ENCODE peak calls at places on chromosome 3, in four cellular contexts. P, F, O and T are unnamed samples.
A peak's percentile ranks its signal among the peaks of the same experiment; 100 is the strongest.

GRCh38 chr3:40262331-40262730 is 47.2 kb upstream of the EIF1B start:
- DNase-seq in P (no peak), F (no peak), O (no peak), T (no peak)

GRCh38 chr3:15015456-15015855 is 49.7 kb downstream of the MRPS25 start:
- DNase-seq in P (no peak), F (no peak), O (no peak), T (no peak)

GRCh38 chr3:56484096-56484495 is 15.8 kb upstream of the ERC2 start:
- DNase-seq in P (no peak), F (no peak), O (no peak), T (no peak)

GRCh38 chr3:194181612-194182011 is 45.7 kb downstream of the HES1 start:
- DNase-seq in P (no peak), F (no peak), O (no peak), T (no peak)

GRCh38 chr3:148319161-148319915 is 378.4 kb upstream of the AGTR1 start:
- DNase-seq in P (no peak), F (no peak), O (no peak), T (no peak)

GRCh38 chr3:191175102-191175501 is 23.9 kb upstream of the OSTN start:
- DNase-seq in P (no peak), F (no peak), O (no peak), T (no peak)

GRCh38 chr3:106212658-106213222 is 343.9 kb upstream of the CBLB start:
- DNase-seq in P (no peak), F (no peak), O (no peak), T (no peak)

GRCh38 chr3:159911664-159912037 is 77.0 kb upstream of the IL12A start:
- DNase-seq in P (no peak), F (no peak), O (no peak), T (no peak)

GRCh38 chr3:129708328-129708861 is 101.9 kb upstream of the PLXND1 start:
- DNase-seq in P (no peak), F (no peak), O (no peak), T (no peak)

GRCh38 chr3:119240101-119240581 is 537 bp downstream of the B4GALT4 start:
- DNase-seq in P (peak; percentile 86), F (peak; percentile 69), O (peak; percentile 77), T (no peak)

GRCh38 chr3:72270072-72270611 is 485.2 kb upstream of the PROK2 start:
- DNase-seq in P (peak; percentile 90), F (peak; percentile 95), O (no peak), T (peak; percentile 87)

GRCh38 chr3:125003369-125003853 is 52.4 kb downstream of the HEG1 start:
- DNase-seq in P (no peak), F (peak; percentile 91), O (no peak), T (no peak)

GRCh38 chr3:140931801-140932200 is 9.8 kb upstream of the SLC25A36 start:
- DNase-seq in P (no peak), F (no peak), O (no peak), T (no peak)

GRCh38 chr3:98874602-98875249 is 26.8 kb downstream of the DCBLD2 start:
- DNase-seq in P (no peak), F (no peak), O (no peak), T (no peak)

GRCh38 chr3:21390136-21390535 is 360.9 kb downstream of the ZNF385D start:
- DNase-seq in P (no peak), F (no peak), O (no peak), T (no peak)

GRCh38 chr3:87333393-87333892 is 57.1 kb upstream of the POU1F1 start:
- DNase-seq in P (no peak), F (no peak), O (no peak), T (no peak)

GRCh38 chr3:48403533-48404439 is 26.1 kb downstream of the PLXNB1 start:
- DNase-seq in P (peak; percentile 31), F (peak; percentile 65), O (no peak), T (peak; percentile 77)

GRCh38 chr3:101816215-101817149 is 32.8 kb upstream of the NFKBIZ start:
- DNase-seq in P (no peak), F (peak; percentile 60), O (no peak), T (no peak)

GRCh38 chr3:146493221-146493620 is 23.9 kb upstream of the PLSCR2 start:
- DNase-seq in P (no peak), F (no peak), O (no peak), T (no peak)

GRCh38 chr3:7733933-7734332 is 767.7 kb upstream of the LMCD1 start:
- DNase-seq in P (no peak), F (no peak), O (no peak), T (no peak)

GRCh38 chr3:71641669-71642068 is 58.1 kb upstream of the FOXP1 start:
- DNase-seq in P (peak; percentile 74), F (no peak), O (no peak), T (no peak)

GRCh38 chr3:147616998-147617619 is 207.9 kb downstream of the ZIC1 start:
- DNase-seq in P (no peak), F (no peak), O (no peak), T (no peak)

DNA sequence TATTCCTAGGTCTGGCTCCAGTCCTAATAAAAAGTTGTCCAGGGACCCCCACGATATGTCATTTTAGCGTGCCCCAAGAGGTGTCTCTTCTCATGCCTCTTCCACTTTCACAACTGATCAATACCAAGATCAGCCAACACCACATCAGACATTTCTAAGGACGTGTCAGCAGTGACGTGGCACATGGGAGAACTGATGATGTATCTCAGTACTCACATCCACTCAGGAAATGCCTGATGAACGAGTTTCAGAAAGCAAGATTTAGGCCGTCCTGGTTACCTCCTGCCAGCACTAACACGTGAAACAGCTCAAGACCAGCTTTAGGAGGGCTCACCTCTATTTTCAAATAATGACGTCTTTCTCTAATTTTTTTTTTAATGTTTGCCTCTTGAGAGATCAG is 19.6 kb downstream of the VGLL4 start:
- DNase-seq in P (no peak), F (no peak), O (no peak), T (no peak)
- H3K4me1 ChIP-seq in P (no peaks in the 10 kb centered on the region), F (no peaks in the 10 kb centered on the region), O (peaks cover 15% of the 10 kb centered on the region), T (peaks cover 71% of the 10 kb centered on the region)

GRCh38 chr3:66476852-66477381 is 23.9 kb downstream of the LRIG1 start:
- DNase-seq in P (no peak), F (peak; percentile 85), O (no peak), T (no peak)
- H3K4me1 ChIP-seq in P (peaks cover 4% of the 10 kb centered on the region), F (no peaks in the 10 kb centered on the region), O (peaks cover 54% of the 10 kb centered on the region), T (peaks cover 21% of the 10 kb centered on the region)

DNA sequence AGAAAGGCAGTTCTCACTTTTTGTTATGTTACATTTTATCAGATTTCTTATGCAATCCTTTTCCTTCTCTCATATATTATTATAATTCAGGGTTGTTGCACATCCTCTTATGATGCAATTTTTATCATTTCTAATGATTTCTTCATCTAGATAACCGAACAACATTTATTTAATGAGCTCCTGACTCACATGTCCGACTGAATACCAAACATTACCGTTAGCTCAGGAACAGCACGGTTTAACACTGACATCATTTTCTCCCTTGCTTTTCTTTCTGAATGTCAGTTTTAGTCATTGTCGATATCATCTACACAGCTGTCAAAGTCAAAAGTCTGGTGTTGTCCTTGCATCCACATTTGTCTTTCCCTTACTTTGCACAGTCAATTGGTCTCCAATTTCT is 199.2 kb downstream of the BCHE start:
- DNase-seq in P (no peak), F (no peak), O (no peak), T (no peak)
- H3K4me1 ChIP-seq in P (no peaks in the 10 kb centered on the region), F (no peaks in the 10 kb centered on the region), O (no peaks in the 10 kb centered on the region), T (no peaks in the 10 kb centered on the region)

GRCh38 chr3:30286007-30286669 is 320.3 kb upstream of the TGFBR2 start:
- DNase-seq in P (peak; percentile 67), F (peak; percentile 85), O (no peak), T (no peak)

GRCh38 chr3:30288830-30289229 is 317.6 kb upstream of the TGFBR2 start:
- DNase-seq in P (no peak), F (no peak), O (no peak), T (no peak)

GRCh38 chr3:30286811-30287210 is 319.6 kb upstream of the TGFBR2 start:
- DNase-seq in P (no peak), F (no peak), O (no peak), T (no peak)

GRCh38 chr3:30282052-30282708 is 324.2 kb upstream of the TGFBR2 start:
- DNase-seq in P (no peak), F (no peak), O (peak; percentile 77), T (no peak)

DNA sequence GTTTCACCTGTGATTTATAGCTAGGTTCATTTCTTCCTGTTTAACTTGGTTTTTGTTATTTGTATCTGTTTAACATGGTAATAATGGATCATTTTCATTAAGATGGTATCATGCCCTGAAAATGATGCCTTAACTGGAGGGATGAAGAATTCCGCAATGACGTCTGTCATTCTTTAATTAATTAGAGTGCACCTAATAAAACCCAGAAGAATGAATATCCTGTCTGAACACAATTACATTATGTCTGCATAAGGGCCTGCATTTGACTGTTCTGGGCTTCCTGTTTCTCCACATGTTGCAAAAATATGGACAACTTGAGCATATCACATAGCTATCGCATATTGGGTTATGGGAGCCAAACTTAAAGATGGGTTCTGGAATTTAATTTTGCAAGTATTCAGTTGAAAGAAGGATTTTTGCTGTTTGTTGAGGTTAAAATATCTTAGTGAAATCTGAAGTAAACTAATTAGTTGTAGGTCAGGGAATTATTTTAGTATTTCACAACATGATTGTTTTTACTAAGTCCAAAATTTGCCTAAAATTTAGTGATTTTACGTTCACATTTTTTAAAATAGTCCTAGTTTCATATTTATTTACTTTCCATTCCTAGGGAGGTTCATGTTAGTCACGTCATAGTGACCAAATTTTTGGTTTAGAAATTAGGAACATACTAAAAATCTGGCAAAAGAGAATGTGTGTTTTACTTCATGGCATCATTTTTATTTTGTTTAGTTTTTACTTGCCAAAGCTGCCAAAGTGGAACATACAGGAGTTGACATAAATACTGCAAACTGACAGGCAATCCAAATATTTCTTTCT is 321.0 kb upstream of the TGFBR2 start:
- DNase-seq in P (no peak), F (no peak), O (no peak), T (no peak)
- H3K4me1 ChIP-seq in P (no peaks in the 10 kb centered on the region), F (no peaks in the 10 kb centered on the region), O (peaks cover 4% of the 10 kb centered on the region), T (peaks cover 31% of the 10 kb centered on the region)

GRCh38 chr3:195705081-195705991 is 15.4 kb upstream of the MUC20 start:
- DNase-seq in P (no peak), F (no peak), O (peak; percentile 74), T (no peak)
- H3K4me1 ChIP-seq in P (no peaks in the 10 kb centered on the region), F (no peaks in the 10 kb centered on the region), O (peaks cover 10% of the 10 kb centered on the region), T (no peaks in the 10 kb centered on the region)

DNA sequence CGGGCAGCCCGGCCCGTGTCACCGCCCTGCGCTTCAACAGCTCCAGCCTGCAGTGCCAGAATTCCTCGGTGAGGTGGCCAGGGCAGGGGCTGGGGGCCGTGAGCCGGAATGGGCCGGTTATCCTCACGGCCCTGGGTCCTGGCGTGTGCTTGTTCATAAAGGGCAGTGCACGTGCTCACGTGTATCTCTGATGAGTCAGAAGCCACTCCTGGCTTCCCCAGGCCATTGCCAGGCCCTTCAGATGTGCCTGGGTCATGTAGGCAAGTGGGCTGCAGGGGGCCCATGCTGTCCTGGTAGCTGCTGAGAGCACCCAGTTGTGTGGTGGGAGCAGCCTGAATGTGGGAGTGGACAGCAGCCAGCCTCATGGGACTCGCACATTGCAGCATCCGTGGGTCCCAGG is 29.2 kb downstream of the PLXNA1 start:
- DNase-seq in P (no peak), F (no peak), O (no peak), T (no peak)
- H3K4me1 ChIP-seq in P (no peaks in the 10 kb centered on the region), F (no peaks in the 10 kb centered on the region), O (no peaks in the 10 kb centered on the region), T (no peaks in the 10 kb centered on the region)

DNA sequence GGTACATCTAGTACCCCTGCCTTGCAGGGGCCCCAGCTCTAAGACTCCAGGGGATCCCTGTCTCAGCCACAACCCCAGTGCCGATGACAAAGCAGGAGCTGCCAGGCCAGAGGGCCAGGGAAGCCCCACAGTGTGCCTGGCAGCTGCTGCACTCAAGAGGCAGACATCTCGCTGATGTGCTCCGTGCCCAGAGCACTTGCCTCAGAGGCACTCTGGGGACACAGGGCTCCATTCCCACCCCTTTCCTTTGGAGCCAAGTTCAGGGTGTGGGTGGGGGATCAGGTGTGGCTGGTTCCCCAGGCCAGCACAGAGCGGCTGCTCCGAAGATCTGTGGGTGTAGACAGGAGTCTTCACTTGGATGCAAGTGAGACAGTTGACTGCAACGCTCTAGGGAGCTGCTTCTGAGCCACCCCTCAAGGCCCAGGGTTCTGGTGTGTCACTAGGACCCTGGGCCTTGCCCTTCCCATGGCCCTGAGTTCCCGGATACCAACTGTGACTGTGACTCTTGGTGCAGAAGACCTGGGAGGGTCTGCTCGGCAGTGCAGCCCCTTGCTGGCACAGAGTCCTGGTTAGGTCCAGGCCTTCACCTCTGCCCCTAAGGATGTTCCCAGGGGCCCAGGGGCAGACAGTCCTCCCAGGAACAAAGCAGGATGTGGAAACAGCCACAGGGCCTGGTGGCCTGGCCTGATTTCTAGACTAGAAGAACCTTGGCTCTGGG is 2.6 kb downstream of the NT5DC2 start:
- DNase-seq in P (peak; percentile 36), F (peak; percentile 56), O (no peak), T (peak; percentile 67)
- H3K4me1 ChIP-seq in P (peaks cover 18% of the 10 kb centered on the region), F (no peaks in the 10 kb centered on the region), O (peaks cover 5% of the 10 kb centered on the region), T (peaks cover 80% of the 10 kb centered on the region)